ENCODE peak calls at places on chromosome 10, in nine cellular contexts. T is Panc1, S is A549, R is GM23338, D is SK-N-SH, J is HCT116, P is GM12878, H is HepG2, B is K562. X is an unnamed sample.

GRCh38 chr10:62046522-62047239 is 145.2 kb downstream of the ARID5B start:
- DNase-seq in T (no peak), S (no peak), R (no peak), D (no peak), J (no peak), P (peak; percentile 55), H (peak; percentile 67), B (no peak), X (no peak)

GRCh38 chr10:47317251-47317650 is 5.0 kb upstream of the GDF2 start:
- DNase-seq in T (no peak), S (no peak), R (no peak), D (no peak), J (no peak), P (no peak), H (no peak), B (no peak), X (no peak)

GRCh38 chr10:43218206-43218950 is 48.5 kb downstream of the RASGEF1A start:
- DNase-seq in T (no peak), S (no peak), R (no peak), D (no peak), J (no peak), P (no peak), H (no peak), B (no peak), X (no peak)

GRCh38 chr10:132931258-132931657 is 11.1 kb downstream of the CFAP46 start:
- DNase-seq in T (no peak), S (no peak), R (no peak), D (no peak), J (no peak), P (no peak), H (no peak), B (no peak), X (peak; percentile 24)

GRCh38 chr10:11610855-11611247 is 599 bp downstream of the USP6NL start:
- DNase-seq in T (no peak), S (peak; percentile 25), R (peak; percentile 46), D (no peak), J (no peak), P (no peak), H (no peak), B (no peak), X (no peak)

GRCh38 chr10:44811072-44811471 is 100.1 kb upstream of the TMEM72 start:
- DNase-seq in T (no peak), S (no peak), R (no peak), D (no peak), J (no peak), P (no peak), H (no peak), B (no peak), X (no peak)

GRCh38 chr10:128047991-128048826 is 78.0 kb downstream of the MKI67 start:
- DNase-seq in T (no peak), S (no peak), R (no peak), D (no peak), J (no peak), P (no peak), H (peak; percentile 45), B (no peak), X (peak; percentile 83)

GRCh38 chr10:112887968-112888367 is 62.1 kb upstream of the TCF7L2 start:
- DNase-seq in T (no peak), S (no peak), R (no peak), D (no peak), J (no peak), P (no peak), H (no peak), B (no peak), X (no peak)

GRCh38 chr10:107901076-107901475 is 736.6 kb upstream of the SORCS1 start:
- DNase-seq in T (no peak), S (no peak), R (no peak), D (no peak), J (no peak), P (no peak), H (no peak), B (no peak), X (no peak)

GRCh38 chr10:61486738-61487396 is 33.7 kb upstream of the TMEM26 start:
- DNase-seq in T (no peak), S (no peak), R (no peak), D (no peak), J (no peak), P (no peak), H (peak; percentile 53), B (no peak), X (peak; percentile 25)

GRCh38 chr10:4770766-4771553 is 55.0 kb upstream of the AKR1E2 start:
- DNase-seq in T (peak; percentile 71), S (peak; percentile 69), R (peak; percentile 13), D (peak; percentile 8), J (peak; percentile 81), P (no peak), H (peak; percentile 47), B (no peak), X (no peak)
- TF ChIP-seq CTCF in T (peak; percentile 23), S (peak; percentile 83), R (peak; percentile 39), D (peak; percentile 53), J (no peak), P (no peak), H (peak; percentile 28), B (peak; percentile 57), X (no peak)

DNA sequence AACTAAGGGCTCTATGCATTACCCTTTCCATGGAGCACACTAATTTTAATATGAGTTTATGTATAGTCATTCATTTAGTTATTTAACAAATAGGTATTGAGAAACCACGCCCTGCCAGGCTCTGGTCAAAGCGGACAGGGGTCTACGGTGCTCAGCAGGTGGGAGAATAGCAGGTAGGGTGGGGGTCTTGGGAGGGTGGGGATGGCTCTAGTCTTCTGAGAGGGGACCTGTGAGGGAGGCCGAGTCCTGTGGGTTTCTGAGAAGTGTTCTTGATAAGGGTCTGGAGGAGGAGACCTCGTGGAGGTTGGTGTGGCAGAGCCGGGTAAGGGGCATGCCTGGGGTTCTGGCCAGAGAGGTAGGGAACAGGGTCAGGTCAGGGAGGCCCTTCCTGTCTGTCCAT is 1.1 kb downstream of the WDFY4 start:
- DNase-seq in T (no peak), S (no peak), R (no peak), D (no peak), J (no peak), P (no peak), H (no peak), B (no peak), X (no peak)
- H3K4me3 ChIP-seq in T (no peak overlapping the region), S (no peak overlapping the region), R (no peak overlapping the region), D (no peak overlapping the region), J (no peak overlapping the region), P (peak overlapping the region; percentile 70), H (no peak overlapping the region), B (no peak overlapping the region), X (peak overlapping the region; percentile 65)

GRCh38 chr10:13893926-13894325 is 307.2 kb downstream of the PRPF18 start:
- DNase-seq in T (no peak), S (no peak), R (peak; percentile 44), D (peak; percentile 66), J (no peak), P (no peak), H (no peak), B (no peak), X (no peak)

GRCh38 chr10:13892871-13893270 is 306.1 kb downstream of the PRPF18 start:
- DNase-seq in T (no peak), S (no peak), R (no peak), D (no peak), J (no peak), P (no peak), H (no peak), B (no peak), X (no peak)

GRCh38 chr10:13890233-13890616 is 303.5 kb downstream of the PRPF18 start:
- DNase-seq in T (no peak), S (no peak), R (no peak), D (no peak), J (no peak), P (no peak), H (no peak), B (no peak), X (no peak)

GRCh38 chr10:13891542-13892431 is 305.0 kb downstream of the PRPF18 start:
- DNase-seq in T (no peak), S (no peak), R (peak; percentile 63), D (peak; percentile 93), J (no peak), P (no peak), H (no peak), B (peak; percentile 11), X (no peak)

DNA sequence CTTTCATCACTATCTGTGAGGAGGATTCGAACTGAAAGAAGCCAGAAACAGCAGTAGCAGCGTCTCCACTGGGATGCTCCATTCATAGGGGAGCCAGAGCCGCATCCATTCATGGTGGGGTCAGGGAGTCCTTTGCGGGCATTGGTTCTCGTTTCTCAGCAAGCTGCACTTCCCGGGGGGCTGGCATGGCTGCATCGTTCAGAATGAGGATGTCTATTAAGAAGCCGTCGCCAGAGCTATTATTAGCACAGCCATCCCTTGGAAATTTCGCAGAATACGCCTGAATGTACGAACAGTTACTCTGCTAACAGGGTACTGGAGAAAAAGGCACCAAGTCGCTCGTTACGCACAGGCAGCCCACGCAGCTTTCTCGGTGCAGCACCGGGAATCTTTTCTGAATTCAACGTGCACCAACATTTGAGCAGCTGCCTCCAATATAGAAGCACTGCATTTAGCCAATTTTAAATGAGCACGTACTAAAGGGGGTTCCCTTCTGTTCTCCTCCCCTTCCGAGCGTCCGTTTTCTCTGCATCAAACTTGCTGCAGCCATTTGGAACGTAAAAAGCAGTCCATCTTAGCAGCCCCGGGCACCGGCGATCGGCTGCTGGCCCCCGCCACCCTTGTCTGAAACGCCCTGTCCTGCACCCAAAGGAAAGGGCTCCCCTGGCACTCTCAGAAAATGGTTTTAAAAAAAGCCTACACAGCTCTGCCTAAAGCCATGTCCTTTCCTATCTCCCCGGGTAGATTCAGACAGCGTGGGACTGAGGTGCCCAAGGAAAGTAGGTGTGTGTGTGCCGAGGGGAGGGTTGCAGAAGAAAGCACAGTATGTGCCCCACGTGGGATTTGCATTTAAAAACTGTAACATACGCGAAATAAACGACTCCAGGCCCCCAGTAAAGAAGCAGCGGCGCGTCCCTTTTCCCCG is 304.1 kb downstream of the PRPF18 start:
- DNase-seq in T (no peak), S (no peak), R (peak; percentile 60), D (peak; percentile 69), J (no peak), P (no peak), H (no peak), B (no peak), X (no peak)
- TF ChIP-seq REST in T (no peak), S (no peak), R (no peak), D (no peak), J (no peak), P (no peak), H (no peak), B (no peak), X (no peak)

GRCh38 chr10:19628767-19629443 is 187.3 kb upstream of the PLXDC2 start:
- DNase-seq in T (no peak), S (no peak), R (peak; percentile 28), D (no peak), J (no peak), P (no peak), H (no peak), B (no peak), X (no peak)

GRCh38 chr10:19634163-19634562 is 182.1 kb upstream of the PLXDC2 start:
- DNase-seq in T (no peak), S (no peak), R (no peak), D (no peak), J (no peak), P (no peak), H (no peak), B (no peak), X (no peak)

DNA sequence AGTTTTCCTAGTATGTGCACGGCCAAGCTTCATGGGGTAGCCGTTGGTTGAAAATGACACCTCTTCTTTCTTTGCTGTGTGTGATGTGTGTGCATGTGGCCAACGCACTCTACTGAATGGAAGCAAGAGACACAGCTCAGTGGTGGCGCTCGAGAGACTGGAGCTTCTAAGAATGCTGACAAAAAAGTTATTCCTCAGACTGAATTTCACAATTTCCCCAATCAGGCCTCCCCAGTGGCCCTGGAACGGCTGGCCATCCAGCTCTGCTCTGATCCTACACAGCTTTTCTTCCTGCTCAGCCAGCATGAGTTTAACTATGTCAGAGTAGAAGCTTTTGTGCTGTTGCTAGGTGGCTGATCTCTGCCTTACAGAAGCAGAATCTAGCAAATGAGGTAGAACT is 186.7 kb upstream of the PLXDC2 start:
- DNase-seq in T (no peak), S (no peak), R (peak; percentile 34), D (no peak), J (no peak), P (no peak), H (no peak), B (no peak), X (no peak)
- TF ChIP-seq CTCF in T (no peak), S (no peak), R (peak; percentile 16), D (no peak), J (no peak), P (no peak), H (no peak), B (no peak), X (no peak)

X was measured in HL-60.